ENCODE peak calls at places on chromosomes 2 and 18, in seven cellular contexts. O is ovary, K is right lobe of liver, M is spleen, G is A549, P is sigmoid colon, Y is K562. S is an unnamed sample.

GRCh38 chr2:201883559-201883958 is 77.2 kb downstream of the CDK15 start:
- DNase-seq in P (no peak), O (no peak), Y (no peak), G (no peak), M (no peak), K (no peak), S (no peak)

GRCh38 chr2:233418761-233419625 is 64.7 kb downstream of the DGKD start:
- DNase-seq in P (peak), K (no peak), O (no peak), G (peak), M (peak), Y (no peak), S (no peak)

GRCh38 chr2:37400041-37400440 is 55.6 kb downstream of the QPCT start:
- DNase-seq in Y (no peak), O (no peak), K (no peak), P (no peak), G (no peak), M (no peak), S (no peak)

GRCh38 chr2:42722328-42723190 is 41.4 kb downstream of the OXER1 start:
- DNase-seq in K (no peak), O (peak), M (no peak), P (peak), G (no peak), Y (peak), S (peak)

GRCh38 chr2:217837530-217837929 is 165.3 kb downstream of the TNS1 start:
- DNase-seq in G (no peak), O (no peak), M (no peak), K (no peak), Y (no peak), P (no peak), S (no peak)

GRCh38 chr2:147689510-147689909 is 155.3 kb upstream of the ACVR2A start:
- DNase-seq in K (no peak), P (no peak), Y (no peak), O (no peak), G (no peak), M (no peak), S (no peak)

GRCh38 chr2:37037771-37038170 is 46.4 kb downstream of the HEATR5B start:
- DNase-seq in G (no peak), O (no peak), Y (no peak), P (no peak), K (no peak), M (no peak), S (no peak)

GRCh38 chr2:216950547-216950946 is 90.7 kb upstream of the TNP1 start:
- DNase-seq in P (no peak), Y (no peak), M (no peak), G (no peak), K (no peak), O (no peak), S (no peak)

GRCh38 chr2:8657423-8658062 is 24.3 kb upstream of the ID2 start:
- DNase-seq in Y (no peak), M (peak), G (no peak), O (no peak), K (no peak), P (peak), S (no peak)

GRCh38 chr2:173205375-173205774 is 129.7 kb downstream of the MAP3K20 start:
- DNase-seq in M (no peak), P (peak), K (peak), O (peak), G (no peak), Y (no peak), S (peak)

GRCh38 chr2:63055510-63056308 is 5.1 kb downstream of the OTX1 start:
- DNase-seq in G (no peak), P (peak), O (no peak), Y (no peak), M (no peak), K (no peak), S (no peak)

GRCh38 chr2:186726938-186727337 is 33.1 kb downstream of the FAM171B start:
- DNase-seq in K (no peak), O (no peak), G (no peak), Y (no peak), M (no peak), P (no peak), S (no peak)

GRCh38 chr2:21812766-21813165 is 689.0 kb downstream of the TDRD15 start:
- DNase-seq in K (no peak), Y (no peak), O (no peak), P (no peak), G (no peak), M (no peak), S (no peak)

GRCh38 chr2:104914509-104914908 is 60.6 kb downstream of the POU3F3 start:
- DNase-seq in M (no peak), O (no peak), K (no peak), Y (no peak), P (no peak), G (no peak), S (no peak)

GRCh38 chr18:78671551-78671950 is 308.1 kb upstream of the SALL3 start:
- DNase-seq in G (no peak), Y (no peak), P (no peak), O (no peak), K (no peak), M (no peak), S (no peak)

GRCh38 chr2:151808258-151809072 is 19.8 kb downstream of the ARL5A start:
- DNase-seq in O (no peak), K (no peak), M (no peak), G (peak), Y (no peak), P (no peak), S (no peak)

GRCh38 chr2:112658301-112658700 is 12.6 kb downstream of the SLC20A1 start:
- DNase-seq in M (no peak), P (no peak), O (no peak), K (no peak), G (no peak), Y (no peak), S (no peak)

GRCh38 chr18:26854292-26854881 is 11.1 kb downstream of the AQP4 start:
- DNase-seq in O (no peak), M (no peak), Y (no peak), K (no peak), P (no peak), G (no peak), S (no peak)

GRCh38 chr2:103132536-103133217 is 370.8 kb downstream of the TMEM182 start:
- DNase-seq in G (no peak), K (no peak), Y (no peak), O (no peak), M (no peak), P (no peak), S (no peak)

GRCh38 chr18:55982992-55983391 is 395.0 kb upstream of the TCF4 start:
- DNase-seq in Y (peak), P (no peak), O (no peak), M (no peak), K (no peak), G (no peak), S (no peak)

GRCh38 chr2:226478121-226478809 is 321.4 kb downstream of the IRS1 start:
- DNase-seq in K (peak), Y (no peak), M (no peak), O (peak), G (peak), P (peak), S (no peak)

GRCh38 chr18:56065101-56065500 is 477.1 kb upstream of the TCF4 start:
- DNase-seq in P (no peak), M (no peak), G (no peak), O (no peak), Y (no peak), K (no peak), S (no peak)

GRCh38 chr2:213187386-213187785 is 36.0 kb upstream of the IKZF2 start:
- DNase-seq in G (no peak), K (no peak), O (no peak), M (no peak), P (no peak), Y (no peak), S (no peak)

GRCh38 chr2:152560163-152560562 is 157.1 kb downstream of the PRPF40A start:
- DNase-seq in M (no peak), Y (no peak), O (no peak), P (no peak), G (no peak), K (no peak), S (no peak)

GRCh38 chr18:48975817-48976649 is 25.3 kb upstream of the SMAD7 start:
- DNase-seq in M (peak), K (no peak), Y (peak), P (no peak), O (peak), G (peak), S (no peak)

GRCh38 chr2:42026332-42026731 is 21.5 kb upstream of the PKDCC start:
- DNase-seq in K (no peak), P (no peak), M (no peak), O (no peak), G (no peak), Y (no peak), S (peak)

GRCh38 chr2:61759718-61760117 is 94.1 kb downstream of the FAM161A start:
- DNase-seq in G (peak), O (no peak), P (no peak), Y (no peak), M (no peak), K (no peak), S (no peak)

GRCh38 chr2:56444339-56444738 is 260.5 kb downstream of the CCDC85A start:
- DNase-seq in O (no peak), G (no peak), P (no peak), K (no peak), Y (no peak), M (no peak), S (no peak)

GRCh38 chr2:228518-229278 is 35.1 kb downstream of the SH3YL1 start:
- DNase-seq in P (no peak), K (no peak), O (no peak), G (no peak), Y (no peak), M (no peak), S (no peak)

GRCh38 chr2:120861576-120862191 is 126.0 kb downstream of the GLI2 start:
- DNase-seq in Y (no peak), K (no peak), P (no peak), G (no peak), M (peak), O (no peak), S (no peak)

GRCh38 chr2:55011741-55012574 is 38.3 kb downstream of the RTN4 start:
- DNase-seq in O (no peak), K (no peak), G (no peak), Y (no peak), M (no peak), P (no peak), S (no peak)

GRCh38 chr2:1744151-1744445 is 217 bp downstream of the PXDN start:
- DNase-seq in K (peak), O (peak), Y (no peak), G (no peak), M (peak), P (peak), S (peak)
- H3K4me3 ChIP-seq in K (peak), O (peak), Y (no peak), G (peak), M (peak), P (peak), S (peak)

DNA sequence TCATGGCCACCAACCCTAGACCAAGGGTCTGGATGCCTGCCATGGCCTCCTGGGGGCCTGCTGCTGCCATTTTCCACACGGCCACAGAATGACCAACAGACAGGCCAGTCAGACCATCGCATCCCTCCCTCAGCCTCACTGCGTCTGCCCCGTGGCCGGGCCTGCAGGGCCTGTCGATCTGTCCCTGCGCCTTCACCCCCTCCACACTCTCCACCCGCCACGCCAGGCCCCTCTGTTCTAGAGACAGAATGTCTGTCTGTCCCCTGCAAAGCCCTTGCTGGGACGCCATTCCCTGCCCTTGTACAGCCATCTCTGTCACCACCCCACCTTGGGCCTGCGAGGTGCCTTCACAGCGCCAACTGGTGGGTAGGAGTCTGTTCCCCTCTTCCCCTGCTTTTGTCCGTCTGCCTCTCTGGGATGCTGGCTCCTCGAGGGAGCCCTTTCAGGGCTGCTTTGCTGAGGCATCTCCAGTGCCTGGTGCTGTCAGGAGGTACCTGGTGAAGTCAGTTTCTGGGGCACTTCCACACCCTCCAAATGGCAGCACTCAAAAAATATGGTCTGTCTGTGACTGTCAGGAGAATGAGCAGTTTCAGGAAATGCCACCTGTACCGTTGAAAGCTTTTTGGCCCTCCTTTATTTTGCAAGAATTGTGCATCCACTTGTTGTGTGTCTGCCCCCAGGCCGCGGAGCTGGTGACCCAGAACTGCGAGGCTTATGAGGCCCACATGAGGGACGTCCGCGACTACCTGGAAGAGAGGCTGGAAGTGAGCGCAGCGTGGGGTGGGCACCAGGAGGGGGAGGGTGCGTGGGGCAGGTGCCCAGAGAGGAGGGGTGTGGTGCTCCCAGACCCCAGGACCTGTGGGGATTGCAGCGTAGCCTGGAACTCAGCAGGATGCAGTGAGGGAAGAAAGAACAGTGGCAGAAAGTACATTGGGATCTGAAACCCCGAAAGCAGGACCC is 6.7 kb upstream of the ESPNL start:
- DNase-seq in M (no peak), K (no peak), P (no peak), Y (no peak), G (no peak), O (no peak), S (peak)
- TF ChIP-seq POLR2A in M (no peak), K (no peak), P (no peak), Y (no peak), G (no peak), O (no peak), S (no peak)

GRCh38 chr2:11097988-11098387 is 57.3 kb upstream of the SLC66A3 start:
- DNase-seq in Y (no peak), M (no peak), K (no peak), G (no peak), P (no peak), O (no peak), S (no peak)
- H3K4me3 ChIP-seq in Y (no peak), M (no peak), K (no peak), G (no peak), P (no peak), O (no peak), S (no peak)

GRCh38 chr2:239129147-239129896 is 271.5 kb downstream of the HDAC4 start:
- DNase-seq in M (no peak), Y (no peak), P (no peak), K (no peak), G (no peak), O (no peak), S (no peak)
- TF ChIP-seq POLR2A in M (no peak), Y (no peak), P (no peak), K (no peak), G (no peak), O (no peak), S (no peak)

GRCh38 chr18:1710114-1710513 is 805.4 kb downstream of the ADCYAP1 start:
- DNase-seq in Y (no peak), P (no peak), O (no peak), M (no peak), G (no peak), K (no peak), S (no peak)

GRCh38 chr18:1708006-1708405 is 803.3 kb downstream of the ADCYAP1 start:
- DNase-seq in G (no peak), Y (no peak), M (no peak), K (no peak), O (no peak), P (no peak), S (no peak)
- H3K4me3 ChIP-seq in G (no peak), Y (no peak), M (no peak), K (no peak), O (no peak), P (no peak), S (no peak)